ENCODE peak calls at places on chromosome 21, in ten cellular contexts. V, X, B, Y, W, E, F, U, L and J are unnamed samples.
A peak's percentile ranks its signal among the peaks of the same experiment; 100 is the strongest.

GRCh38 chr21:31191553-31191952 is 152.5 kb downstream of the TIAM1 start:
- DNase-seq in V (no peak), X (no peak), B (no peak), Y (no peak), W (no peak), E (no peak), F (no peak), U (no peak), L (no peak), J (no peak)

GRCh38 chr21:27024971-27025370 is 58.1 kb upstream of the ADAMTS5 start:
- DNase-seq in V (no peak), X (no peak), B (no peak), Y (no peak), W (no peak), E (no peak), F (no peak), U (no peak), L (no peak), J (no peak)

GRCh38 chr21:40324389-40324788 is 457.2 kb downstream of the PCP4 start:
- DNase-seq in V (no peak), X (no peak), B (no peak), Y (no peak), W (no peak), E (no peak), F (no peak), U (no peak), L (no peak), J (no peak)

GRCh38 chr21:40923914-40924313 is 77.0 kb upstream of the DSCAM start:
- DNase-seq in V (no peak), X (no peak), B (no peak), Y (no peak), W (no peak), E (no peak), F (no peak), U (no peak), L (no peak), J (no peak)

GRCh38 chr21:25350056-25350455 is 257.2 kb downstream of the MRPL39 start:
- DNase-seq in V (no peak), X (peak; percentile 53), B (no peak), Y (no peak), W (no peak), E (no peak), F (peak; percentile 32), U (no peak), L (no peak), J (peak; percentile 56)

GRCh38 chr21:45219517-45219916 is 68.2 kb downstream of the POFUT2 start:
- DNase-seq in V (no peak), X (no peak), B (no peak), Y (no peak), W (no peak), E (no peak), F (peak; percentile 77), U (no peak), L (no peak), J (no peak)

GRCh38 chr21:29677326-29677725 is 262.5 kb downstream of the GRIK1 start:
- DNase-seq in V (peak; percentile 62), X (no peak), B (no peak), Y (no peak), W (no peak), E (no peak), F (no peak), U (no peak), L (no peak), J (no peak)

GRCh38 chr21:34800797-34801518 is 132.2 kb downstream of the CLIC6 start:
- DNase-seq in V (no peak), X (no peak), B (no peak), Y (no peak), W (no peak), E (no peak), F (peak; percentile 57), U (no peak), L (no peak), J (no peak)

GRCh38 chr21:41927727-41928409 is 25.9 kb downstream of the C2CD2 start:
- DNase-seq in V (peak; percentile 63), X (no peak), B (peak; percentile 60), Y (no peak), W (no peak), E (no peak), F (no peak), U (no peak), L (no peak), J (no peak)

GRCh38 chr21:44955803-44956175 is 16.0 kb downstream of the SLX9 start:
- DNase-seq in V (no peak), X (no peak), B (no peak), Y (peak; percentile 12), W (no peak), E (no peak), F (no peak), U (no peak), L (no peak), J (no peak)

GRCh38 chr21:32844653-32845443 is 73.3 kb upstream of the PAXBP1 start:
- DNase-seq in V (no peak), X (no peak), B (no peak), Y (no peak), W (no peak), E (no peak), F (peak; percentile 71), U (peak; percentile 21), L (no peak), J (no peak)

GRCh38 chr21:29953690-29954089 is 13.9 kb upstream of the GRIK1 start:
- DNase-seq in V (no peak), X (no peak), B (no peak), Y (no peak), W (no peak), E (no peak), F (no peak), U (no peak), L (no peak), J (no peak)

GRCh38 chr21:40841524-40842196 is 5.3 kb downstream of the DSCAM start:
- DNase-seq in V (no peak), X (peak; percentile 74), B (peak; percentile 64), Y (no peak), W (no peak), E (no peak), F (peak; percentile 40), U (no peak), L (no peak), J (peak; percentile 97)

GRCh38 chr21:17441370-17441769 is 71.5 kb upstream of the CXADR start:
- DNase-seq in V (no peak), X (peak; percentile 93), B (no peak), Y (no peak), W (no peak), E (peak; percentile 78), F (peak; percentile 19), U (no peak), L (no peak), J (no peak)

DNA sequence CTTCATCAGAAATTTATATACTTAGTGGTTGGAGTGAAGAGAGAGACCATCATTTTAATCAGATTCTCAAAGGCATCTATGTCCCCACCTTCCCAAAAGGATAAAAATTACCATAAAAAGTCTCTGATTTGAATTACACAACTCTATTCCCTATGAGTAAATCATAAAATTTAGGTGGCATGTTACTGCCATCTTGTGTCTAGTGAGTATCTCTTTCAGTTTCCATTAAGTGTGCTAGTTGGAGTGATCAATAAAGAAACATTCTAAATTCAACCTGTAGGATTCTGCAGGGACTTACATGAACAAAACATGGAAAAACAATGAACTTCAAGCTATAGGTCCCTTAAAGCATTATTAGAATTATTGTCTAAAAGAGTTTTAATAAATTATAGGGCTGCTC is 655.4 kb downstream of the LTN1 start:
- DNase-seq in V (peak; percentile 42), X (no peak), B (no peak), Y (no peak), W (no peak), E (no peak), F (peak; percentile 44), U (no peak), L (no peak), J (no peak)
- TF ChIP-seq CTCF in V (peak; percentile 68), X (no peak), B (no peak), Y (peak; percentile 58), W (no peak), E (no peak), F (peak; percentile 8), U (no peak), L (no peak), J (no peak)

DNA sequence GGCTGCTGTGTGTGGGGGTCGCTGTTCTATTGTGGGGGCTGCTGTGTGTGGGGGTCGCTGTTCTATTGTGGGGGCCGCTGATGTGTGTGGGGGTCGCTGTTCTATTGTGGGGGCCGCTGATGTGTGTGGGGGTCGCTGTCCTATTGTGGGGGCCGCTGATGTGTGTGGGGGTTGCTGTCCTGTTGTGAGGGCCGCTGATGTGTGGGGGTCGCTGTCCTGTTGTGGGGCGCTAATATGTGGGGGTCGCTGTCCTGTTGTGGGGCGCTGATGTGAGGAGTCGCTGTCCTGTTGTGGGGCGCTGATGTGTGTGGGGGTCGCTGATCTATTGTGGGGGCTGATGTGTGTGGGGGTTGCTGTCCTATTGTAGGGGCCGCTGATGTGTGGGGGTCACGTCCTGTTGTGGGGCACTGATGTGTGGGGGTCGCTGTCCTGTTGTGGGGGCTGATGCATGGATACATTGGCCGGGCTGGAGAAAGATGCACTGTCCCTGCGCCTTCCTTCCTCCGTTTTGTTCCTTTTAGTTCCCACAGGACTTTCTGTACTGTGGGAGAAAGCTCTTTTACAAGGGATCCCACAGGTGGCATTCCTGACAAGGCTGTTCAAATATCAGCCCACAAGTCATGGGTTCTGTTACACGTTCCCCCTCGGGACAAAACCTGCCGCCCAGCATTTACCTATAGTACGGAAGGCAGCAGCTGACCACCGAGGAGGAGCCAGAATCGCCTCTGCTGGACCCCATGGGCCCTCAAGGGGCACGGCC is 27.5 kb downstream of the SETD4 start:
- DNase-seq in V (no peak), X (no peak), B (no peak), Y (no peak), W (no peak), E (no peak), F (no peak), U (no peak), L (no peak), J (no peak)
- H3K36me3 ChIP-seq in V (peaks cover 8% of the 10 kb centered on the region), X (no peaks in the 10 kb centered on the region), B (no peaks in the 10 kb centered on the region), Y (no peaks in the 10 kb centered on the region), W (no peaks in the 10 kb centered on the region), E (peaks cover 5% of the 10 kb centered on the region), F (peaks cover 6% of the 10 kb centered on the region), U (peaks cover 5% of the 10 kb centered on the region), L (no peaks in the 10 kb centered on the region), J (peaks cover 45% of the 10 kb centered on the region)

GRCh38 chr21:36542312-36543101 is 62.6 kb upstream of the CLDN14 start:
- DNase-seq in V (peak; percentile 80), X (peak; percentile 16), B (no peak), Y (no peak), W (no peak), E (no peak), F (no peak), U (no peak), L (no peak), J (no peak)
- TF ChIP-seq CTCF in V (peak; percentile 73), X (no peak), B (no peak), Y (no peak), W (no peak), E (no peak), F (no peak), U (no peak), L (no peak), J (no peak)

DNA sequence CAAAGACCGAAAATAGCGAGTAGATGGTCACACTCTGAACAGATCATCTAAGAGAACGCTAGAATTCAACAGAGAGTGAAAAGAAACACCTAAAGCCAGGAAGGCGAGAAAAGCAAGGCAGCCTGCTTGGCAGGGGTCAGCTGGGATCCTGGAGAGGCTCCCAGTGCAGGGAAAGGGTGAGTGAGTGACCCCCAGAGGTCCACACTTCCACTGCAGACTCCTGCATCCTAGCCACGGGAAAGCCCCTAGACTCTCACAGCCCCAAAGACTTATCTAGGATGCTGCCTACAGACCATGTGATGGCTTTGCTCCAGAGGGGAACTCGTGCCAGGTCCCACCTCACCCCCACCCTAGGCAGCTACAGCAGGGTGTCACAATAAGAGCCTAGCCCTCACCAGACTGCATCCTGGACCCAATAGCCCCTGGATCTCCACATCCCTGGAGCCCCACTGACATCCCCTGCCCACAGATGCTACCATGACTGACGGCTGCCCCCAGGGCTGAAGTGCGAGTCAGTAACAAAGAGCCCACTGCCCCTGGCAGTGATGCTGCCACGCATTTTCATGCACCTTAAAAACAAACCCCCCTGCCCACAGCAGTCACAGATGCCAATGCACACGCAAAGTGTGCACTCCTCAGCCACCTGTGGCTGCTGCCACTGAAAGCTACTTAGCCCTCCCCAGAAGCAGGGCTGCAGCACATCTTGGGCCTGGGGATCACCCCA is 62.2 kb downstream of the PSMG1 start:
- DNase-seq in V (no peak), X (no peak), B (no peak), Y (no peak), W (no peak), E (peak; percentile 8), F (no peak), U (no peak), L (peak; percentile 85), J (no peak)
- H3K36me3 ChIP-seq in V (no peaks in the 10 kb centered on the region), X (no peaks in the 10 kb centered on the region), B (no peaks in the 10 kb centered on the region), Y (no peaks in the 10 kb centered on the region), W (no peaks in the 10 kb centered on the region), E (no peaks in the 10 kb centered on the region), F (no peaks in the 10 kb centered on the region), U (no peaks in the 10 kb centered on the region), L (no peaks in the 10 kb centered on the region), J (no peaks in the 10 kb centered on the region)